ENCODE peak calls at places on chromosomes 13 and 19, in nine cellular contexts. I, S, G, B, K, T, Z, H and X are unnamed samples.

GRCh38 chr19:42140125-42140754 is 8.0 kb upstream of the POU2F2 start:
- DNase-seq in Z (no peak), S (peak; percentile 82), G (peak; percentile 61), T (peak; percentile 29), B (peak; percentile 41), K (peak; percentile 60), H (peak; percentile 74), I (no peak), X (peak; percentile 73)

GRCh38 chr19:30450101-30450500 is 77.9 kb downstream of the ZNF536 start:
- DNase-seq in G (no peak), H (no peak), Z (peak; percentile 70), B (no peak), I (no peak), T (peak; percentile 30), S (peak; percentile 29), K (peak; percentile 70), X (peak; percentile 6)

GRCh38 chr13:41854758-41855157 is 106.2 kb downstream of the VWA8 start:
- DNase-seq in B (no peak), K (no peak), I (no peak), S (peak; percentile 23), H (no peak), Z (no peak), T (no peak), G (no peak), X (no peak)

GRCh38 chr13:80945328-80945727 is 604.4 kb upstream of the SPRY2 start:
- DNase-seq in T (no peak), G (no peak), Z (no peak), B (no peak), S (no peak), I (no peak), H (no peak), K (no peak), X (no peak)

GRCh38 chr19:40578442-40578908 is 1.8 kb downstream of the SHKBP1 start:
- DNase-seq in T (no peak), S (peak; percentile 48), H (no peak), I (no peak), B (no peak), G (peak; percentile 40), K (no peak), Z (no peak), X (peak; percentile 31)

GRCh38 chr13:113656831-113657671 is 947 bp downstream of the ATP4B start:
- DNase-seq in G (no peak), I (no peak), Z (peak; percentile 42), H (no peak), K (no peak), B (no peak), S (no peak), T (no peak), X (no peak)

GRCh38 chr19:15468675-15469512 is 4.5 kb upstream of the RASAL3 start:
- DNase-seq in S (no peak), K (no peak), I (no peak), B (no peak), T (no peak), H (no peak), Z (no peak), G (no peak), X (no peak)

GRCh38 chr19:28492616-28493015 is 720.3 kb downstream of the UQCRFS1 start:
- DNase-seq in T (no peak), B (no peak), Z (no peak), I (no peak), H (no peak), G (no peak), S (no peak), K (no peak), X (no peak)

DNA sequence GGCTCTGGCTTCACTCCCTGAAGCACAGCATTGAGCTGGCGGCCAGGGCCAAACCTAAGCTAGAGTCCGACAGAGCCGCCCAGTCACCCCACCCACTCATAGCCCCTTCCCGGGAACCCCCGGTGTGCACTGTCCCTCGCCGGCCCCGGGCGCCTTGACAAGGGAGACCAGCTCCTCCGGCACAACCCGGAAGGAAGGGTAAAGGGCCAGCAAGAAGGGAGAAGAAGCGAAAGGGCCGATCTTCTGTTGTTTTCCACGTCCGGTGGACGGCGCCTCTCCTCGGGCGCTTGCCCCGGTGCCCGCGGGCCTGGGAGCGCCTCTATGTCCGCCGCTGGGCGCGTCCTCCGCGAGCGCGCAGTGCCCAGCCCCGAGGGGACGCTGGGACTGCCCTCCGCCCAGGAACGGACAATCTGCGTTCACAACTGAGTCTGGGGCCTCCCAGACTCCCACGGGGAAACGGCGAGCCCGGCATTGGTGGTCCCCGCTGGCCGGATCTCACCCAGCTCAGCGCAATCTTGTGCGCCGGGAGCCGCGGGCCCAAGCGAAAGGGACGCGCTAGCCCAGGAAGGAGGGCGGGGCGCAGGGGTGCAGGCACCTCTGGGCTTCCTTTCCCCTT is 172.5 kb upstream of the MIR17HG start:
- DNase-seq in G (no peak), K (no peak), B (no peak), H (no peak), T (no peak), Z (no peak), I (no peak), S (no peak), X (no peak)
- H3K4me3 ChIP-seq in G (no peak overlapping the region), K (no peak overlapping the region), B (peak overlapping the region; percentile 5), H (peak overlapping the region; percentile 32), T (peak overlapping the region; percentile 15), Z (peak overlapping the region; percentile 50), I (peak overlapping the region; percentile 23), S (no peak overlapping the region), X (peak overlapping the region; percentile 36)

DNA sequence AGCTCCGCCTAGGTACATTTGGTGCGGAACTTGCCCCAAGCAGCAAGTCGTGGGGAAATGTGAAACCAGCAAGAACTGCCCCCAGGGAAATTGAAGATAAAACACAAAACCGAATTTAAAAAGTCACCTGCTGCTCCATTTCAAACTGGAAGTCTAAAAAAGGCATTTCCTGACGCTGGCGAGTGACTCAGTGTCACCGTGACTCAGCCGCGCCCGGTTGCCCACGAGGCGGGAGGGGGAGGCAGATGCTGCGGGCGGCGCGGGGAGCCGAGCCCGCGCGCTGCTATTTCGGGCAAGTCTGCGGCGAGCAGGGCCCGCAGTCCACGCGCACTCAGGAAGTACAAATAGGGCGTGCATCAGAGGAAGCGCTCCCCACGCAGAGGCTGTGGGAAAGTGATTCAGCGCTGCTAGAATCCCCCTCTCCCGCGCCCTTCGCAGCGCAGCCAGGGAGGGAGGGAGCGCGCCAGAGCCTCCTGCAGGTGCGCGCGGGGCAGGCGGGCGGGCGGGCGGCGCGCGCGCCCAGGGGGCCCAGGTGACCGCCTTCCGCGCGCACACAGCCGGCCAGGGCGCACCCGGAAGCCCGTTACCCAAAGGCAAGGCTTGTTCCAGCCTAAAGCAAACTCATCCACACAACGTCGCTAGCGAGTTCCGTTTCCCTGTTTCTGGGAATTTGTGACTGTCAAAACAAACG is 168.8 kb downstream of the COL4A1 start:
- DNase-seq in G (peak; percentile 70), B (peak; percentile 81), Z (peak; percentile 76), K (peak; percentile 57), H (peak; percentile 84), I (no peak), T (peak; percentile 53), S (peak; percentile 56), X (peak; percentile 83)
- TF ChIP-seq CTCF in G (no peak), B (no peak), Z (peak; percentile 6), K (peak; percentile 29), H (peak; percentile 28), I (no peak), T (no peak), S (no peak), X (no peak)

DNA sequence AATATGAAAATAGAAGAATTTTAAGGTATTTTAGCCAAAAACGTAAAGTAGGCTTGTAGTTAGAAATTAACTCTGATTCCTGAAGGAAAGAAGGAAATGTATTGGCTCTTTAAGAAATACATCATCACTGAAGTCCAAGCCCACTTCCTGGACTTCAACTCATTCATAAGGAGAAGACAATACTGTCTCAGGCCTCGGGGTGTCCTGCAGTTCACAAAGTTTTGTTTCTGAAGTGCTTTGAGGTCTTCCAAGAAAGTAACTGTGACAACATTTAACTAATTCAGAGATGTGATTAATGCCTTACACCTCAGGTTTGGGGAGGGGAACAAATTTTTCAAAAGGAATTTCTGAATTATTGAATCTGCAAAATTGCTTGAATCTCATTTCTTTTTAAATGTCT is 65.8 kb upstream of the STARD13 start:
- DNase-seq in Z (no peak), H (peak; percentile 33), I (no peak), G (peak; percentile 76), K (peak; percentile 57), B (no peak), T (peak; percentile 28), S (peak; percentile 76), X (peak; percentile 65)
- H3K4me3 ChIP-seq in Z (no peak overlapping the region), H (no peak overlapping the region), I (no peak overlapping the region), G (peak overlapping the region; percentile 5), K (no peak overlapping the region), B (no peak overlapping the region), T (no peak overlapping the region), S (peak overlapping the region; percentile 75), X (no peak overlapping the region)

DNA sequence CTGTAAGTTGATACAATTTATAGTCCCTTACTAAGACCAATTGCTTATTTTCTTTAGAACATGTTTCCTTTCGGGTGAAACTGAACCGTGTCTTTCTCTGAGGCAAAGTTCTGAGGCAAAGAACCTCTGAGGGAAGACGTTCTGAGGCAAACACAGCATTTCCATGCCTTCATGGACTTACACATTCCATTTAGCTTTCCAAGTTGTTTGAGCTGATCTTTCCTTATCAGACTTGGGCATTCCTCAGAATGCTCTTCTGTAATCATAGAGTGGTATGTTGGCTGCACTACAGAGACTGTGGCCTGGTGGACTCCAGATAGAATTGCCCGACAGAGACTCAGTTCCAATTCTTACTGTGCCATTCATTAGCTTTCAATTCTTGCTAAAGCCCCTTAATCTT is 579.0 kb downstream of the KCTD12 start:
- DNase-seq in K (no peak), H (no peak), G (no peak), B (no peak), I (no peak), T (no peak), S (peak; percentile 68), Z (no peak), X (peak; percentile 58)
- TF ChIP-seq CTCF in K (no peak), H (no peak), G (no peak), B (no peak), I (no peak), T (no peak), S (no peak), Z (no peak), X (no peak)